ENCODE peak calls at places on chromosome 1, in eight cellular contexts. One of them, this sample, is unnamed.

GRCh38 chr1:223102797-223103533 is 40.1 kb downstream of the TLR5 start:
- DNase-seq in left lung: no peak
- DNase-seq in IMR-90: no peak
- DNase-seq in PC-3: peak
- DNase-seq in coronary artery: no peak
- DNase-seq in endodermal cell: no peak
- DNase-seq in adrenal gland: no peak
- DNase-seq in cardiac muscle cell: no peak
- DNase-seq in this sample: no peak

GRCh38 chr1:225146478-225146877 is 217.0 kb downstream of the DNAH14 start:
- DNase-seq in coronary artery: no peak
- DNase-seq in IMR-90: no peak
- DNase-seq in adrenal gland: no peak
- DNase-seq in endodermal cell: peak
- DNase-seq in left lung: peak
- DNase-seq in PC-3: no peak
- DNase-seq in cardiac muscle cell: no peak
- DNase-seq in this sample: no peak

GRCh38 chr1:29802181-29803068 is 566.1 kb downstream of the PTPRU start:
- DNase-seq in coronary artery: peak
- DNase-seq in left lung: no peak
- DNase-seq in adrenal gland: no peak
- DNase-seq in endodermal cell: no peak
- DNase-seq in cardiac muscle cell: no peak
- DNase-seq in PC-3: no peak
- DNase-seq in IMR-90: no peak
- DNase-seq in this sample: no peak

GRCh38 chr1:160758525-160758924 is 19.5 kb downstream of the SLAMF7 start:
- DNase-seq in coronary artery: no peak
- DNase-seq in adrenal gland: no peak
- DNase-seq in IMR-90: no peak
- DNase-seq in PC-3: no peak
- DNase-seq in endodermal cell: no peak
- DNase-seq in cardiac muscle cell: no peak
- DNase-seq in left lung: no peak
- DNase-seq in this sample: no peak

GRCh38 chr1:11211925-11212587 is 22.9 kb downstream of the ANGPTL7 start:
- DNase-seq in cardiac muscle cell: no peak
- DNase-seq in left lung: no peak
- DNase-seq in IMR-90: no peak
- DNase-seq in coronary artery: no peak
- DNase-seq in endodermal cell: no peak
- DNase-seq in adrenal gland: no peak
- DNase-seq in PC-3: no peak
- DNase-seq in this sample: no peak

GRCh38 chr1:54624466-54625464 is 1.4 kb upstream of the FAM151A start:
- DNase-seq in endodermal cell: no peak
- DNase-seq in coronary artery: peak
- DNase-seq in IMR-90: no peak
- DNase-seq in PC-3: no peak
- DNase-seq in left lung: no peak
- DNase-seq in adrenal gland: no peak
- DNase-seq in cardiac muscle cell: no peak
- DNase-seq in this sample: no peak

GRCh38 chr1:7553042-7553690 is 217.9 kb upstream of the VAMP3 start:
- DNase-seq in IMR-90: no peak
- DNase-seq in PC-3: no peak
- DNase-seq in cardiac muscle cell: no peak
- DNase-seq in coronary artery: no peak
- DNase-seq in adrenal gland: no peak
- DNase-seq in endodermal cell: no peak
- DNase-seq in left lung: no peak
- DNase-seq in this sample: no peak

GRCh38 chr1:214146523-214146922 is 134.4 kb upstream of the SMYD2 start:
- DNase-seq in endodermal cell: no peak
- DNase-seq in PC-3: peak
- DNase-seq in left lung: no peak
- DNase-seq in cardiac muscle cell: no peak
- DNase-seq in IMR-90: no peak
- DNase-seq in coronary artery: no peak
- DNase-seq in adrenal gland: no peak
- DNase-seq in this sample: no peak

GRCh38 chr1:115291731-115292130 is 46.3 kb downstream of the NGF start:
- DNase-seq in PC-3: no peak
- DNase-seq in adrenal gland: no peak
- DNase-seq in IMR-90: no peak
- DNase-seq in left lung: no peak
- DNase-seq in coronary artery: no peak
- DNase-seq in cardiac muscle cell: peak
- DNase-seq in endodermal cell: no peak
- DNase-seq in this sample: no peak

GRCh38 chr1:169931795-169932195 is 38.1 kb upstream of the SCYL3 start:
- DNase-seq in IMR-90: peak
- DNase-seq in left lung: no peak
- DNase-seq in adrenal gland: no peak
- DNase-seq in endodermal cell: no peak
- DNase-seq in coronary artery: no peak
- DNase-seq in cardiac muscle cell: no peak
- DNase-seq in PC-3: no peak
- DNase-seq in this sample: peak

GRCh38 chr1:243525085-243525487 is 269.2 kb downstream of the SDCCAG8 start:
- DNase-seq in adrenal gland: no peak
- DNase-seq in IMR-90: peak
- DNase-seq in cardiac muscle cell: peak
- DNase-seq in left lung: no peak
- DNase-seq in endodermal cell: no peak
- DNase-seq in coronary artery: no peak
- DNase-seq in PC-3: peak
- DNase-seq in this sample: peak

GRCh38 chr1:36433102-36433501 is 17.1 kb downstream of the OSCP1 start:
- DNase-seq in cardiac muscle cell: no peak
- DNase-seq in PC-3: no peak
- DNase-seq in coronary artery: no peak
- DNase-seq in left lung: no peak
- DNase-seq in endodermal cell: no peak
- DNase-seq in IMR-90: no peak
- DNase-seq in adrenal gland: no peak
- DNase-seq in this sample: no peak

GRCh38 chr1:161198206-161198876 is 513 bp downstream of the ADAMTS4 start:
- DNase-seq in coronary artery: no peak
- DNase-seq in IMR-90: no peak
- DNase-seq in endodermal cell: peak
- DNase-seq in adrenal gland: peak
- DNase-seq in left lung: no peak
- DNase-seq in PC-3: peak
- DNase-seq in cardiac muscle cell: peak
- DNase-seq in this sample: peak

GRCh38 chr1:9909222-9910046 is 635 bp downstream of the CTNNBIP1 start:
- DNase-seq in coronary artery: no peak
- DNase-seq in left lung: no peak
- DNase-seq in cardiac muscle cell: no peak
- DNase-seq in endodermal cell: peak
- DNase-seq in PC-3: peak
- DNase-seq in IMR-90: no peak
- DNase-seq in adrenal gland: peak
- DNase-seq in this sample: no peak

GRCh38 chr1:151401125-151401788 is 1.9 kb downstream of the PSMB4 start:
- DNase-seq in IMR-90: peak
- DNase-seq in endodermal cell: no peak
- DNase-seq in coronary artery: no peak
- DNase-seq in adrenal gland: no peak
- DNase-seq in cardiac muscle cell: no peak
- DNase-seq in PC-3: peak
- DNase-seq in left lung: no peak
- DNase-seq in this sample: no peak

GRCh38 chr1:156754219-156754618 is 2.7 kb upstream of the HDGF start:
- DNase-seq in adrenal gland: no peak
- DNase-seq in PC-3: no peak
- DNase-seq in endodermal cell: no peak
- DNase-seq in IMR-90: no peak
- DNase-seq in coronary artery: no peak
- DNase-seq in cardiac muscle cell: no peak
- DNase-seq in left lung: no peak
- DNase-seq in this sample: no peak

GRCh38 chr1:156755527-156755950 is 4.1 kb upstream of the HDGF start:
- DNase-seq in adrenal gland: no peak
- DNase-seq in left lung: no peak
- DNase-seq in PC-3: no peak
- DNase-seq in endodermal cell: no peak
- DNase-seq in coronary artery: no peak
- DNase-seq in cardiac muscle cell: no peak
- DNase-seq in IMR-90: no peak
- DNase-seq in this sample: no peak

GRCh38 chr1:156750932-156751723 is at the start of gene HDGF:
- DNase-seq in left lung: peak
- DNase-seq in adrenal gland: peak
- DNase-seq in IMR-90: no peak
- DNase-seq in cardiac muscle cell: peak
- DNase-seq in endodermal cell: peak
- DNase-seq in coronary artery: peak
- DNase-seq in PC-3: no peak
- DNase-seq in this sample: peak

GRCh38 chr1:156751724-156752481 is 428 bp upstream of the HDGF start:
- DNase-seq in cardiac muscle cell: peak
- DNase-seq in adrenal gland: peak
- DNase-seq in endodermal cell: peak
- DNase-seq in IMR-90: peak
- DNase-seq in PC-3: peak
- DNase-seq in left lung: peak
- DNase-seq in coronary artery: peak
- DNase-seq in this sample: peak

DNA sequence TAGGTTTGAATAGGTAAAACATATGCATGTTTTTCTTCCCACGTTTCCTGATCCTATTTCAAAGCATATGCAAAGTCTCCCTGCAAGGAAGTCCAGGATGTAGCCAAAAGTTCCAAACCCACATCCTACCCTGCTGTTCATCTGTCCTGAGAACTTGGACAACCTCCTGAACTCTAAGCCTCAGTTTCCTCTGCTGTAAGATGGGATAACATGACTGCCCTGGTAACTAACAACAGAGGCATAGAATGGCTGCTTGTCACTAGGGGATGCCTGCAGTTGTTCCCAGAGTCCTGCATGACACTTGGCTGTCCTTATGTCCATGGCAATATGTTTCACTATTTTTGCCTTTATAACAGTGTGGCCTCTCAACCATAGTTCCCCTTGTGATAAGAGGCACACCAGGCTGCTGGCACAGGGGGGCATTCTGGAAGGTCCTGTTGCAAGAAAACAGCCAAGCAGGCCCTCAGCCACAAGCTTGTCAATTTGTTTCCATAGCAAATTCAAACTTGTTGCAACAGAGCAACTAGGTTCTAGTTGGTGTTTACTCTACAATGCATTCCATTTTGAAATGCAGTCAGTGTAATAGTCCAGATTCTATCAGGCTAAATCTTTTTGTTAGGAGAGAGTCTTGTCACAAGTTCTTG is 1.5 kb upstream of the HDGF start:
- DNase-seq in PC-3: no peak
- DNase-seq in endodermal cell: peak
- DNase-seq in adrenal gland: no peak
- DNase-seq in coronary artery: no peak
- DNase-seq in left lung: no peak
- DNase-seq in cardiac muscle cell: no peak
- DNase-seq in IMR-90: peak
- DNase-seq in this sample: peak
- H3K4me3 ChIP-seq in PC-3: peak
- H3K4me3 ChIP-seq in endodermal cell: peak
- H3K4me3 ChIP-seq in adrenal gland: peak
- H3K4me3 ChIP-seq in coronary artery: peak
- H3K4me3 ChIP-seq in left lung: no peak
- H3K4me3 ChIP-seq in cardiac muscle cell: peak
- H3K4me3 ChIP-seq in IMR-90: peak
- H3K4me3 ChIP-seq in this sample: peak

DNA sequence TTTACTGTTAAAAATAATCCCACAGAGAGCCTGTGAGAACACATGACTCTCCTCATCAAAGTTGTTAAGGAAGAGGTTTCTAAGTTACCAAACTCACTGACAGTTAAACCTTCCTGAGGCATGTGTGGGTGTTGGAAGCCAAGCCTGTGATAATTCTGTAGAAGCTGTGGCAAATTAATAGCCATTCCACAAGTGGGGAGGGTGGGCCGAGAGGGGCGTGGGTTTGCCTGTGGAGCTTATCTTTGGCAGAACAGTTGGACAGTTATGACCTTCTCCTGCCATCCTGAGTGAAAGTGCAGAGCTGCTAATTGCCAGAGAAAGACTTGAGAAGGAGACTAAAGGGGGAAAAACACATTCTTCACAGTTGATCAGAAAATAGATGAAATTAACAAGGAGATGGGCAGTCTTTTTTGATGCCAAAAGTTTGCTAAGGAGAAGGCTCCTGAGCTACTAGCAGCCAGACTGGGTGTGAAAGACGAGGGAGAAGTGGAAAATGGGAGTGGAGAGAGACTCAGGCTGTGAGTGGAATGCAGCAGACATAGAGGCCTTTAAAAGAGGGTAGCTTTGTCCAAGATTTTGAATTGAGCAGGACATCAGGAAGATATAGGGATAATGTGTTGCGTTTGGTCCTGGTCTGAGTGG is 1.6 kb upstream of the PLA2G2C start:
- DNase-seq in endodermal cell: no peak
- DNase-seq in IMR-90: no peak
- DNase-seq in PC-3: no peak
- DNase-seq in cardiac muscle cell: no peak
- DNase-seq in left lung: no peak
- DNase-seq in coronary artery: no peak
- DNase-seq in adrenal gland: no peak
- DNase-seq in this sample: no peak
- TF ChIP-seq CTCF in endodermal cell: no peak
- TF ChIP-seq CTCF in IMR-90: no peak
- TF ChIP-seq CTCF in PC-3: no peak
- TF ChIP-seq CTCF in cardiac muscle cell: no peak
- TF ChIP-seq CTCF in left lung: no peak
- TF ChIP-seq CTCF in coronary artery: no peak
- TF ChIP-seq CTCF in adrenal gland: no peak
- TF ChIP-seq CTCF in this sample: no peak

GRCh38 chr1:158105342-158105741 is 75.4 kb upstream of the CD1D start:
- DNase-seq in endodermal cell: peak
- DNase-seq in cardiac muscle cell: no peak
- DNase-seq in left lung: no peak
- DNase-seq in IMR-90: no peak
- DNase-seq in adrenal gland: no peak
- DNase-seq in coronary artery: no peak
- DNase-seq in PC-3: no peak
- DNase-seq in this sample: no peak
- H3K4me3 ChIP-seq in endodermal cell: no peak
- H3K4me3 ChIP-seq in cardiac muscle cell: no peak
- H3K4me3 ChIP-seq in left lung: no peak
- H3K4me3 ChIP-seq in IMR-90: no peak
- H3K4me3 ChIP-seq in adrenal gland: no peak
- H3K4me3 ChIP-seq in coronary artery: no peak
- H3K4me3 ChIP-seq in PC-3: no peak
- H3K4me3 ChIP-seq in this sample: no peak

DNA sequence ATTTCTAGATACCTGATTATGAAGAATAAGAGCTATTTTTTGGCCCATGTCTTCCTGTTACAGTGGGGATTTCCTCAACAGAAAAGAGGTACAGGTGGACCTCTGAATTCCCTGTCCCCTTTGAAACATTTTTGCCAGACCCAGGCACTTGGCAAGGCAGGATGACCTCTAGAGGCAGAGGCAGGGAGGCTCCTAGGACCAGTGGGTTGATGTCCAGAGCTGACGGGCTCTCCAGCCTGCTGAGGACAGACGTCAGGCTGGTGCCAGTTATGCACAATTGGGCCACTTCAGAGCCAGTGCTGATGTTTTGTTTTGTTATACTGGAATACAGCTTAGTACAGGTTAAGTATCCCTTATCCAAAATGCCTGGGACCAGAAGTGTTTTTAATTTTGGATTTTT is 18.5 kb upstream of the A3GALT2 start:
- DNase-seq in IMR-90: no peak
- DNase-seq in coronary artery: peak
- DNase-seq in endodermal cell: peak
- DNase-seq in cardiac muscle cell: peak
- DNase-seq in left lung: no peak
- DNase-seq in PC-3: no peak
- DNase-seq in adrenal gland: no peak
- DNase-seq in this sample: peak
- TF ChIP-seq CTCF in IMR-90: no peak
- TF ChIP-seq CTCF in coronary artery: no peak
- TF ChIP-seq CTCF in endodermal cell: peak
- TF ChIP-seq CTCF in cardiac muscle cell: peak
- TF ChIP-seq CTCF in left lung: no peak
- TF ChIP-seq CTCF in PC-3: no peak
- TF ChIP-seq CTCF in adrenal gland: no peak
- TF ChIP-seq CTCF in this sample: peak

This sample was measured in fibroblast of villous mesenchyme.